ENCODE peak calls at places on chromosomes 1 and 21, in five cellular contexts. E is H9, X is hepatocyte, H is heart left ventricle, D is pancreas. J is an unnamed sample.

GRCh38 chr1:234258071-234258470 is 115.2 kb upstream of the COA6 start:
- DNase-seq in E (peak; percentile 2), D (no peak), H (no peak), X (no peak), J (no peak)

GRCh38 chr1:161244888-161245287 is 6.9 kb upstream of the NR1I3 start:
- DNase-seq in E (no peak), D (peak; percentile 69), H (no peak), X (no peak), J (no peak)

GRCh38 chr1:66364578-66365391 is 169.2 kb upstream of the SGIP1 start:
- DNase-seq in X (no peak), D (no peak), E (no peak), H (no peak), J (no peak)

GRCh38 chr1:179807691-179808485 is 64.8 kb downstream of the FAM163A start:
- DNase-seq in E (no peak), X (peak; percentile 73), H (no peak), D (no peak), J (no peak)

GRCh38 chr1:145952903-145953302 is 4.9 kb downstream of the LIX1L start:
- DNase-seq in H (no peak), X (no peak), E (no peak), D (no peak), J (no peak)

GRCh38 chr1:228866498-228866897 is 131.2 kb downstream of the RHOU start:
- DNase-seq in D (no peak), X (peak; percentile 59), H (no peak), E (peak; percentile 23), J (no peak)

GRCh38 chr1:225454733-225455132 is 26.9 kb upstream of the LBR start:
- DNase-seq in H (no peak), D (no peak), E (no peak), X (peak; percentile 62), J (no peak)

GRCh38 chr21:34989337-34990151 is 59.6 kb downstream of the RUNX1 start:
- DNase-seq in E (no peak), H (no peak), X (no peak), D (no peak), J (no peak)

GRCh38 chr1:230792691-230793462 is 45.7 kb downstream of the CAPN9 start:
- DNase-seq in X (no peak), H (no peak), D (no peak), E (no peak), J (no peak)

GRCh38 chr1:29852248-29852647 is 615.9 kb downstream of the PTPRU start:
- DNase-seq in X (no peak), H (no peak), E (peak; percentile 22), D (no peak), J (no peak)

GRCh38 chr21:46056450-46056903 is 41.4 kb upstream of the COL6A2 start:
- DNase-seq in D (no peak), X (peak; percentile 70), H (peak; percentile 91), E (peak; percentile 38), J (peak; percentile 83)

GRCh38 chr1:202159534-202160371 is 649 bp downstream of the PTPN7 start:
- DNase-seq in E (peak; percentile 32), D (no peak), H (no peak), X (no peak), J (peak; percentile 58)

GRCh38 chr1:37480125-37480466 is 5.7 kb downstream of the ZC3H12A start:
- DNase-seq in H (no peak), D (no peak), X (no peak), E (no peak), J (no peak)

GRCh38 chr1:193884848-193885558 is 698.6 kb upstream of the B3GALT2 start:
- DNase-seq in E (peak; percentile 69), X (no peak), H (no peak), D (no peak), J (peak; percentile 34)

GRCh38 chr1:157403203-157403602 is 149.1 kb downstream of the FCRL5 start:
- DNase-seq in E (peak; percentile 78), H (no peak), D (no peak), X (peak; percentile 44), J (no peak)

GRCh38 chr1:84253041-84253440 is 48.5 kb upstream of the SAMD13 start:
- DNase-seq in X (no peak), D (no peak), H (no peak), E (no peak), J (no peak)

GRCh38 chr1:39639333-39640130 is at the start of gene HEYL:
- DNase-seq in X (peak; percentile 79), E (peak; percentile 92), D (peak; percentile 87), H (peak; percentile 87), J (peak; percentile 77)

GRCh38 chr21:35664683-35665082 is 395.6 kb downstream of the SETD4 start:
- DNase-seq in D (no peak), H (no peak), E (no peak), X (no peak), J (no peak)

GRCh38 chr1:13832536-13832935 is 132.5 kb downstream of the PRDM2 start:
- DNase-seq in X (no peak), H (no peak), E (no peak), D (no peak), J (no peak)

GRCh38 chr1:56322211-56322610 is 257.2 kb downstream of the PLPP3 start:
- DNase-seq in D (no peak), X (no peak), E (no peak), H (no peak), J (no peak)

GRCh38 chr1:242523968-242524570 is 428 bp downstream of the PLD5 start:
- DNase-seq in X (peak; percentile 77), E (peak; percentile 82), D (peak; percentile 2), H (peak; percentile 26), J (no peak)

GRCh38 chr1:167057297-167057688 is 32.9 kb downstream of the GPA33 start:
- DNase-seq in D (no peak), X (peak; percentile 65), H (peak; percentile 52), E (peak; percentile 70), J (no peak)

GRCh38 chr1:115090547-115090946 is 1.2 kb upstream of the TSPAN2 start:
- DNase-seq in H (peak; percentile 45), E (peak; percentile 64), D (no peak), X (no peak), J (no peak)

GRCh38 chr1:162141273-162142023 is 72.0 kb downstream of the NOS1AP start:
- DNase-seq in D (no peak), X (no peak), E (no peak), H (no peak), J (no peak)

GRCh38 chr1:34946211-34946610 is 16.8 kb upstream of the DLGAP3 start:
- DNase-seq in D (no peak), H (no peak), E (no peak), X (no peak), J (no peak)

GRCh38 chr1:109393602-109394233 is 4.0 kb downstream of the SORT1 start:
- DNase-seq in E (no peak), X (no peak), H (no peak), D (no peak), J (no peak)

GRCh38 chr21:36641346-36641745 is 57.6 kb upstream of the SIM2 start:
- DNase-seq in X (no peak), E (no peak), D (no peak), H (no peak), J (no peak)

GRCh38 chr1:206661161-206661820 is 23.4 kb upstream of the MAPKAPK2 start:
- DNase-seq in E (no peak), X (no peak), H (no peak), D (no peak), J (no peak)

GRCh38 chr1:206660136-206660535 is 24.6 kb upstream of the MAPKAPK2 start:
- DNase-seq in X (no peak), H (no peak), D (no peak), E (no peak), J (no peak)

GRCh38 chr1:206658981-206659273 is 23.6 kb downstream of the DYRK3 start:
- DNase-seq in X (no peak), E (peak; percentile 34), H (no peak), D (no peak), J (no peak)

GRCh38 chr1:206656936-206657335 is 21.6 kb downstream of the DYRK3 start:
- DNase-seq in E (no peak), X (no peak), H (no peak), D (no peak), J (no peak)

GRCh38 chr1:206658264-206658980 is 23.1 kb downstream of the DYRK3 start:
- DNase-seq in H (peak; percentile 64), X (peak; percentile 48), D (no peak), E (peak; percentile 87), J (peak; percentile 47)
- TF ChIP-seq CTCF in H (peak; percentile 83), X (peak; percentile 64), D (peak; percentile 30), E (peak; percentile 97), J (peak; percentile 60)

GRCh38 chr1:150507912-150508864 is at the start of gene ECM1:
- DNase-seq in D (no peak), H (peak; percentile 72), X (peak; percentile 64), E (no peak), J (no peak)

GRCh38 chr1:150511551-150511950 is 3.6 kb downstream of the ECM1 start:
- DNase-seq in X (no peak), H (no peak), E (no peak), D (peak; percentile 42), J (no peak)

GRCh38 chr1:150505431-150505830 is 2.5 kb upstream of the ECM1 start:
- DNase-seq in X (no peak), D (no peak), H (no peak), E (no peak), J (no peak)

GRCh38 chr1:150511985-150512660 is 3.4 kb upstream of the FALEC start:
- DNase-seq in D (no peak), H (no peak), X (no peak), E (no peak), J (no peak)

GRCh38 chr1:150508982-150509381 is 1.1 kb downstream of the ECM1 start:
- DNase-seq in D (no peak), E (no peak), X (no peak), H (no peak), J (no peak)
- H3K4me1 ChIP-seq in D (no peaks in the 10 kb centered on the region), E (no peaks in the 10 kb centered on the region), X (no peaks in the 10 kb centered on the region), H (peaks cover 11% of the 10 kb centered on the region), J (no peaks in the 10 kb centered on the region)

GRCh38 chr1:172609528-172609927 is 49.4 kb upstream of the FASLG start:
- DNase-seq in X (no peak), D (no peak), E (no peak), H (no peak), J (no peak)
- TF ChIP-seq CTCF in X (peak; percentile 39), D (no peak), E (peak; percentile 65), H (peak; percentile 46), J (no peak)

DNA sequence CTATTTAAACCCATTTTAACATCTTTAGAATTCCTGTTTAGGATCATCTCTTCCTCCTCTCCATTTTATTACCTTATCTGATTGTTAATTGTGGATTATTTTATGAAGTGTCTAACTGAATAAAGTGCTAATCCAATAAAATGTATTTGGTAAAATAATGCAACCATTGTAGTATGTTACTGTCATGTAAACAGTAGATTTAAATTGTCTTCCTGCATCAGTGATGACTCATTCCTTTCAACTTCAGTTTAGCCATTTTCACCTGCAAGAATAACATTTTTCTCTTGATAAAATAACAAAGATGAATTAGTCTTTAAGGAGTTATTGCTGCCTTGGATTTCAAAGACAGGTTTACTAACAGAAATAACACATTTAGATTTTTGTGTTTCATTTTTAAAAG is 5.4 kb downstream of the PPP2R5A start:
- DNase-seq in E (no peak), H (no peak), X (no peak), D (no peak), J (no peak)
- H3K4me1 ChIP-seq in E (no peaks in the 10 kb centered on the region), H (peaks cover 83% of the 10 kb centered on the region), X (peaks cover 28% of the 10 kb centered on the region), D (peaks cover 57% of the 10 kb centered on the region), J (peaks cover 49% of the 10 kb centered on the region)

J was measured in mucosa of descending colon.